ENCODE peak calls at places on chromosomes 2 and 18, in ten cellular contexts. W is bronchial epithelial cell; R is AG10803; Z is brain microvascular endothelial cell; F is foreskin fibroblast; K is A549; I is mesendoderm; G is CD4-positive, alpha-beta memory T cell; S is skeletal muscle cell; J is fibroblast of pulmonary artery. B is an unnamed sample.

GRCh38 chr2:231816327-231817026 is 30.2 kb downstream of the COPS7B start:
- DNase-seq in Z (no peak), G (no peak), I (no peak), J (no peak), R (no peak), F (no peak), K (no peak), S (no peak), W (no peak), B (no peak)

GRCh38 chr18:75544051-75544481 is 116.6 kb upstream of the SMIM21 start:
- DNase-seq in R (no peak), G (no peak), S (no peak), W (no peak), Z (no peak), J (peak), I (no peak), K (no peak), F (no peak), B (no peak)

GRCh38 chr18:47075098-47075883 is 39.9 kb upstream of the ELOA2 start:
- DNase-seq in K (peak), S (no peak), I (peak), Z (peak), W (peak), F (peak), G (no peak), R (peak), J (no peak), B (no peak)

GRCh38 chr18:73824684-73825083 is 322.9 kb downstream of the FBXO15 start:
- DNase-seq in J (no peak), S (peak), Z (no peak), R (peak), W (peak), K (no peak), G (no peak), I (no peak), F (peak), B (no peak)

GRCh38 chr2:200455958-200456421 is 53.9 kb downstream of the KCTD18 start:
- DNase-seq in K (no peak), F (no peak), I (no peak), R (no peak), G (peak), S (no peak), J (peak), Z (no peak), W (no peak), B (no peak)

GRCh38 chr2:178426388-178426787 is 24.6 kb downstream of the PRKRA start:
- DNase-seq in G (no peak), K (no peak), J (peak), I (no peak), S (no peak), F (peak), Z (peak), W (no peak), R (peak), B (no peak)

GRCh38 chr2:230870544-230871360 is 6.0 kb downstream of the ITM2C start:
- DNase-seq in K (no peak), W (no peak), S (no peak), F (no peak), I (peak), R (no peak), Z (no peak), G (no peak), J (no peak), B (no peak)

GRCh38 chr18:77071711-77072292 is 60.8 kb downstream of the MBP start:
- DNase-seq in Z (peak), J (peak), I (no peak), R (peak), F (peak), W (peak), K (peak), G (peak), S (peak), B (no peak)

GRCh38 chr18:650428-650858 is 7.0 kb upstream of the TYMS start:
- DNase-seq in S (no peak), J (no peak), I (no peak), F (no peak), Z (no peak), K (no peak), W (no peak), R (no peak), G (no peak), B (peak)

GRCh38 chr2:64400733-64401500 is 53.0 kb upstream of the LGALSL start:
- DNase-seq in G (no peak), F (no peak), R (no peak), I (peak), J (no peak), W (peak), K (no peak), Z (no peak), S (no peak), B (no peak)

GRCh38 chr2:165239826-165240618 is 808 bp downstream of the SCN2A start:
- DNase-seq in W (no peak), G (no peak), S (no peak), F (no peak), R (no peak), Z (no peak), J (no peak), I (no peak), K (no peak), B (no peak)

GRCh38 chr2:114610677-114611076 is 168.2 kb downstream of the DPP10 start:
- DNase-seq in Z (no peak), S (no peak), R (no peak), J (no peak), G (no peak), I (no peak), F (no peak), W (peak), K (no peak), B (no peak)

GRCh38 chr2:181675241-181675640 is 5.1 kb downstream of the NEUROD1 start:
- DNase-seq in R (no peak), I (no peak), J (no peak), G (no peak), S (no peak), W (no peak), F (no peak), Z (no peak), K (no peak), B (no peak)

GRCh38 chr2:59301466-59302402 is 1060.6 kb upstream of the FANCL start:
- DNase-seq in R (peak), G (no peak), J (peak), I (peak), Z (peak), F (peak), S (peak), K (peak), W (peak), B (peak)

GRCh38 chr2:98867539-98868309 is 68.3 kb downstream of the CRACDL start:
- DNase-seq in Z (no peak), J (peak), W (peak), S (peak), R (peak), F (peak), K (no peak), G (no peak), I (no peak), B (no peak)

GRCh38 chr2:37554157-37554515 is 117.3 kb downstream of the CDC42EP3 start:
- DNase-seq in F (no peak), J (no peak), Z (no peak), S (no peak), K (no peak), I (no peak), R (no peak), G (no peak), W (no peak), B (no peak)

GRCh38 chr2:223590964-223591363 is 11.2 kb downstream of the SCG2 start:
- DNase-seq in G (no peak), S (peak), K (no peak), J (peak), Z (peak), W (no peak), R (peak), I (no peak), F (peak), B (no peak)

GRCh38 chr2:142672698-142673097 is 204.8 kb upstream of the KYNU start:
- DNase-seq in I (peak), J (no peak), S (no peak), G (no peak), W (no peak), K (no peak), R (no peak), F (no peak), Z (no peak), B (no peak)

GRCh38 chr2:178280261-178280852 is 86.0 kb downstream of the OSBPL6 start:
- DNase-seq in F (peak), Z (peak), R (peak), W (peak), J (peak), G (peak), K (peak), S (no peak), I (peak), B (peak)

GRCh38 chr2:165238295-165238694 is 919 bp upstream of the SCN2A start:
- DNase-seq in W (peak), J (peak), Z (no peak), K (no peak), F (peak), I (peak), G (no peak), R (peak), S (peak), B (peak)

GRCh38 chr2:112155331-112156151 is 17.4 kb downstream of the FBLN7 start:
- DNase-seq in Z (no peak), I (no peak), K (no peak), S (no peak), G (peak), W (no peak), R (no peak), J (no peak), F (no peak), B (peak)

GRCh38 chr2:51065276-51065675 is 33.3 kb upstream of the NRXN1 start:
- DNase-seq in J (no peak), I (no peak), S (no peak), G (no peak), R (no peak), Z (peak), F (no peak), K (no peak), W (no peak), B (no peak)

GRCh38 chr2:74532222-74532621 is 2.5 kb downstream of the HTRA2 start:
- DNase-seq in I (no peak), Z (no peak), K (peak), G (peak), W (peak), R (peak), J (peak), F (peak), S (no peak), B (peak)

GRCh38 chr2:119126650-119127049 is 31.9 kb downstream of the C1QL2 start:
- DNase-seq in J (peak), W (peak), I (peak), R (no peak), F (peak), K (peak), G (no peak), S (no peak), Z (no peak), B (peak)

GRCh38 chr18:49804096-49804495 is 9.2 kb downstream of the ACAA2 start:
- DNase-seq in G (no peak), K (no peak), S (no peak), I (no peak), J (no peak), R (no peak), Z (no peak), F (no peak), W (no peak), B (no peak)

GRCh38 chr2:187435756-187436155 is 12.3 kb downstream of the CALCRL start:
- DNase-seq in G (no peak), W (no peak), F (no peak), I (no peak), K (no peak), J (peak), S (no peak), R (peak), Z (no peak), B (no peak)

GRCh38 chr18:63099026-63099840 is 220.3 kb downstream of the BCL2 start:
- DNase-seq in F (no peak), I (no peak), Z (no peak), K (no peak), R (no peak), J (no peak), S (no peak), W (no peak), G (no peak), B (no peak)

GRCh38 chr2:10303634-10304378 is 1.1 kb downstream of the HPCAL1 start:
- DNase-seq in W (no peak), G (peak), F (peak), Z (no peak), S (peak), R (peak), J (peak), I (no peak), K (no peak), B (no peak)

GRCh38 chr2:230068658-230069080 is at the start of gene SLC16A14:
- DNase-seq in R (peak), S (no peak), G (peak), I (peak), W (peak), K (peak), J (peak), Z (peak), F (peak), B (peak)

GRCh38 chr2:88177556-88177955 is 7.4 kb downstream of the THNSL2 start:
- DNase-seq in R (peak), J (no peak), I (no peak), G (no peak), S (no peak), Z (no peak), W (peak), F (no peak), K (no peak), B (no peak)

GRCh38 chr2:178796079-178796677 is 11.0 kb downstream of the TTN start:
- DNase-seq in R (peak), J (peak), Z (no peak), G (peak), K (peak), W (peak), F (peak), I (no peak), S (no peak), B (peak)

GRCh38 chr18:80105369-80106167 is 3.5 kb upstream of the ADNP2 start:
- DNase-seq in K (no peak), W (peak), F (no peak), J (no peak), R (no peak), G (no peak), I (no peak), S (no peak), Z (no peak), B (no peak)

GRCh38 chr2:205706769-205707375 is 24.6 kb downstream of the NRP2 start:
- DNase-seq in G (peak), I (peak), Z (peak), R (peak), F (peak), J (peak), W (peak), K (no peak), S (peak), B (no peak)

GRCh38 chr2:86396304-86396785 is 44.8 kb upstream of the KDM3A start:
- DNase-seq in R (peak), G (peak), I (peak), K (peak), J (peak), Z (peak), S (no peak), F (peak), W (peak), B (no peak)

GRCh38 chr2:140695163-140695562 is 1435.7 kb downstream of the LRP1B start:
- DNase-seq in G (no peak), K (no peak), I (peak), Z (peak), R (peak), J (peak), S (peak), W (peak), F (peak), B (no peak)

GRCh38 chr2:202377308-202377736 is 1.2 kb downstream of the BMPR2 start:
- DNase-seq in G (peak), I (no peak), F (peak), Z (peak), W (no peak), K (no peak), J (no peak), S (no peak), R (no peak), B (no peak)

GRCh38 chr2:219003979-219004378 is 10.8 kb upstream of the CRYBA2 start:
- DNase-seq in Z (no peak), R (no peak), F (no peak), K (no peak), J (no peak), W (no peak), G (no peak), S (no peak), I (no peak), B (no peak)

GRCh38 chr2:219001577-219002394 is 8.6 kb upstream of the CRYBA2 start:
- DNase-seq in K (no peak), G (no peak), S (no peak), I (peak), Z (no peak), F (no peak), W (peak), J (no peak), R (no peak), B (no peak)

GRCh38 chr2:219001100-219001576 is 7.9 kb upstream of the CRYBA2 start:
- DNase-seq in R (no peak), W (no peak), K (no peak), S (no peak), G (no peak), I (peak), Z (no peak), F (no peak), J (no peak), B (no peak)

GRCh38 chr2:219003267-219003634 is 10.0 kb upstream of the CRYBA2 start:
- DNase-seq in G (no peak), Z (no peak), K (no peak), W (no peak), I (no peak), R (no peak), S (no peak), F (no peak), J (no peak), B (no peak)

DNA sequence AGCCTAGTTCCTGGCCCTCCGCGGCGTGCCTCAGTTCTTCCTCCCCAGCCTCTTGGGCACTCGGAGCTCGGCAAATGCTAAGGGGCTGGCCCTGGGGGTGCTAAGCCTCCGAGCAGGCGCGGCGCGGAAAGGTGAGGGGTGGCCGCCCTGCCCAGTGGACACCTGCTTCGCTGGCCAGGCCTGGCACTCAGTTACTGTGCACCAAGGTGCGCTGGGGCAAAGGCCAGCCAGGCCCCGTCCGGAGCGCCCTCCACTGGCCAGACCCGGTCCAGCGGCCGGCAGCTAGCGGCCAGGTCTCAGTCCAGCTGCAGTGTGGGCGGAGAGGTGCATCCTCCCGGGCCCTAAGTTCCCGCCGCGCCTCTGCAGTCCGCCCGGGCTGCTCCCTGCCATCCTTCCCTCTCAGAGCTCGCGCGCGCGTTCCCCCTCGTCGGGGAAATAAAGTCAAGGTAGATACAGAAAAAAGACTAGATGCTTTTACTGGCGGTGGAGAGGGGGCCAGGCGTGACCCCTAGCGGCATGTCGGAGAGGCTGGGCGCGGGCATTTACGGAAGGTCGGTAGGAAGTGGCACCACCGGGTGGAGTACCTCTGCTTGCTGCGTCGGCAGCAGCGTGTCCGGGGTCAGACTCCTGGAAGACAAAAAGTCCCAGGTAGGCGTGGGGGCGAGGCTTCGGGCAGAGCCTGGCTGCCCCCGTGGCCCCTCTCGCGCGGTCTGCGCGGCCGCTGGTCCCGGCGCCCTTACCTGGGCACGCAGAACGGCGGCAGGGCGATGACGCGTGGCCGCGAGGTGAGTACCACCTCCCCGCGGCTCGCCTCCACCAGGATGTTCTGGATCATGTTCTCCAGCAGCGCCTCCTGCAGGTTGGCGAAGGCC is 9.4 kb upstream of the CRYBA2 start:
- DNase-seq in G (peak), Z (peak), W (peak), K (peak), I (peak), S (no peak), F (no peak), R (no peak), J (peak), B (no peak)
- H3K4me3 ChIP-seq in G (no peak), Z (no peak), W (peak), K (peak), I (no peak), S (no peak), F (no peak), R (no peak), J (no peak), B (no peak)

DNA sequence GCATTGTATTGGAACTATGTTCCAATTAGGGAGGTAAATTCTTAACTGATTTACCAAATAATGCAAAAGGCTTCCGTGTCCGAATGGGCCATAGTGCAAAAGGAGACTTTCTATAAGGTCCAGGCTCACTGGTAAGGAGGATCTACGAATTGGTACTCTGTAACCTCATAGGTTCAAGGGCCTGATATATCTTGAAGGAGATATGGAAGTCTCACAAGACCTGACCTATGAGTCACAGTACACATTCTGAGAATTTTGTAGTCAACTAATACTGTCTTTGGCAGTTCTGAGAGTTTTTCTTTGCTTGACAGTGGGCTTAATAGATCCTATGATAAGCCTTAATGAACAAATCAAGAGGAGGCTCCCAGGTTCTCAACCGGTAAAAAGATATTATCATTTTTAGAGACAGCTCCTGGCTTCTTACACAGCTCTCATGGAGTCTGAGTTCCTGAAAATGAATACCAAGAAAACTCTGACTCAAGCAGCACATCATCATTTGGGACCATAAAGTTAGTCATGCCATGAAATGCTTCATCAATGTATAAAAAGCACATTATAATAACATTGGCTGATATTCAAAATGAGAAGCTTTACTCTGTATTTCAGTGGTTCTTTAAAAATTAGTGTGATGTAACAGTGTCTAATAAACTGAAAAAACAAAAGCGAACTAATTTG is 1275.2 kb upstream of the CRIM1 start:
- DNase-seq in G (no peak), K (no peak), F (no peak), S (peak), W (peak), I (no peak), Z (no peak), J (no peak), R (no peak), B (no peak)
- H3K4me3 ChIP-seq in G (no peak), K (no peak), F (no peak), S (no peak), W (no peak), I (no peak), Z (no peak), J (no peak), R (no peak), B (no peak)

GRCh38 chr2:148816176-148816575 is 58.9 kb upstream of the KIF5C start:
- DNase-seq in J (no peak), Z (no peak), R (no peak), G (no peak), K (no peak), I (no peak), S (no peak), W (no peak), F (no peak), B (no peak)

GRCh38 chr2:148813603-148814065 is 61.4 kb upstream of the KIF5C start:
- DNase-seq in R (no peak), Z (no peak), W (no peak), K (no peak), G (peak), S (no peak), F (no peak), J (no peak), I (peak), B (no peak)

GRCh38 chr2:148814143-148814852 is 60.7 kb upstream of the KIF5C start:
- DNase-seq in S (peak), J (peak), W (no peak), F (peak), R (peak), Z (peak), K (no peak), I (no peak), G (no peak), B (no peak)

GRCh38 chr2:148817210-148817708 is 57.8 kb upstream of the KIF5C start:
- DNase-seq in K (no peak), S (peak), W (no peak), Z (no peak), F (no peak), G (no peak), J (peak), I (no peak), R (no peak), B (no peak)

GRCh38 chr2:148814853-148815419 is 60.1 kb upstream of the KIF5C start:
- DNase-seq in S (no peak), J (peak), K (no peak), I (no peak), R (no peak), G (no peak), W (peak), F (no peak), Z (no peak), B (no peak)
- H3K4me3 ChIP-seq in S (no peak), J (no peak), K (no peak), I (no peak), R (no peak), G (no peak), W (no peak), F (no peak), Z (no peak), B (no peak)

DNA sequence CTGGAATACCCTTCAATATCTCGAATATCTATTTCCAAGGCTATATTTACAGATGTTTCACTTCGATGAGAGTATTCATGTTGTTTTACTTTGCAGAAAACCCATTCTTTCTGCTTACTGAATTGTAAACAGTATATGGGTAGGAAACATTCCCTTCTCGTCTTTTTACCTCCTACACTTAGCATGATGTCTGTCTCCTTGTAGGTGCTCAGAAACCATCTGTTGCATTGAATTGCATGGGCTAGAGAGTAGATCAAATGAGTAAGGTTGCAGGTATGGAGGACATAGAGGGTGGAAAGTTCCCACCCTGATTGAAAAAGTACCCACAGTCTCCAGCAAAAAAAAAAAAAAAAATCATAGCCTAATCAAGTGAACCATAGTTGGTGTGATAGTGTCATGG is 1.8 kb downstream of the CYTIP start:
- DNase-seq in S (no peak), R (no peak), J (no peak), F (no peak), Z (no peak), K (no peak), W (no peak), G (no peak), I (no peak), B (no peak)
- H3K4me3 ChIP-seq in S (no peak), R (no peak), J (no peak), F (no peak), Z (no peak), K (no peak), W (no peak), G (peak), I (no peak), B (no peak)